ENCODE peak calls at places on chromosomes 2 and 18, in five cellular contexts. C is foreskin fibroblast, H is endothelial cell, T is astrocyte of the spinal cord, L is glutamatergic neuron. M is an unnamed sample.

GRCh38 chr2:57146951-57147350 is 899.7 kb upstream of the VRK2 start:
- DNase-seq in L (no peak), C (no peak), H (no peak), T (no peak), M (no peak)

GRCh38 chr2:241308267-241308666 is 7.2 kb downstream of the HDLBP start:
- DNase-seq in T (peak), L (no peak), C (peak), H (no peak), M (no peak)

GRCh38 chr18:13136689-13137040 is 81.9 kb upstream of the LDLRAD4 start:
- DNase-seq in H (no peak), T (peak), C (no peak), L (peak), M (no peak)

GRCh38 chr2:71474116-71474743 is 20.9 kb downstream of the DYSF start:
- DNase-seq in C (no peak), H (no peak), T (no peak), L (no peak), M (no peak)

GRCh38 chr2:173001664-173002604 is 73.7 kb upstream of the MAP3K20 start:
- DNase-seq in H (no peak), T (no peak), C (no peak), L (no peak), M (no peak)

GRCh38 chr18:58911241-58911640 is 46.6 kb downstream of the ZNF532 start:
- DNase-seq in T (no peak), C (peak), H (no peak), L (no peak), M (no peak)

GRCh38 chr2:174699993-174700766 is 64.1 kb downstream of the CHRNA1 start:
- DNase-seq in T (peak), L (no peak), C (peak), H (peak), M (no peak)

GRCh38 chr18:12391487-12392136 is 14.6 kb upstream of the AFG3L2 start:
- DNase-seq in L (peak), T (peak), C (peak), H (peak), M (peak)

GRCh38 chr18:10006261-10006903 is 92.6 kb downstream of the VAPA start:
- DNase-seq in C (peak), T (peak), H (no peak), L (peak), M (no peak)

GRCh38 chr2:69911985-69912563 is 2.8 kb upstream of the MXD1 start:
- DNase-seq in H (no peak), L (no peak), T (peak), C (peak), M (no peak)

GRCh38 chr18:23587220-23587642 is 925 bp upstream of the NPC1 start:
- DNase-seq in C (no peak), L (no peak), H (no peak), T (no peak), M (no peak)

GRCh38 chr18:57063601-57064000 is 83.3 kb upstream of the BOD1L2 start:
- DNase-seq in T (no peak), L (no peak), C (no peak), H (no peak), M (no peak)

GRCh38 chr2:40218679-40219078 is 233.2 kb downstream of the SLC8A1 start:
- DNase-seq in T (peak), L (no peak), H (no peak), C (peak), M (no peak)

GRCh38 chr2:151437630-151438029 is 27.9 kb downstream of the RIF1 start:
- DNase-seq in T (peak), L (no peak), C (peak), H (no peak), M (no peak)

GRCh38 chr2:141605163-141605562 is 525.7 kb downstream of the LRP1B start:
- DNase-seq in T (no peak), C (no peak), H (no peak), L (no peak), M (no peak)

GRCh38 chr2:200300650-200301314 is 5.7 kb upstream of the SPATS2L start:
- DNase-seq in H (no peak), T (peak), C (peak), L (no peak), M (no peak)

GRCh38 chr2:132884692-132885091 is 214.7 kb upstream of the LYPD1 start:
- DNase-seq in T (no peak), C (no peak), H (no peak), L (no peak), M (no peak)

GRCh38 chr2:73614997-73615396 is 27.2 kb downstream of the NAT8 start:
- DNase-seq in T (no peak), H (no peak), C (no peak), L (no peak), M (no peak)

GRCh38 chr2:65064728-65065552 is 8.7 kb downstream of the CEP68 start:
- DNase-seq in C (peak), T (peak), L (peak), H (no peak), M (no peak)

GRCh38 chr2:207334631-207335371 is 169.1 kb upstream of the KLF7 start:
- DNase-seq in T (peak), H (peak), C (peak), L (peak), M (no peak)

GRCh38 chr2:20381457-20381856 is 30.8 kb upstream of the PUM2 start:
- DNase-seq in L (no peak), C (peak), H (no peak), T (peak), M (no peak)

GRCh38 chr2:195850764-195851163 is 193.7 kb downstream of the SLC39A10 start:
- DNase-seq in L (no peak), H (no peak), T (no peak), C (no peak), M (no peak)

GRCh38 chr18:7877609-7878008 is 310.5 kb downstream of the PTPRM start:
- DNase-seq in H (no peak), C (peak), L (no peak), T (peak), M (no peak)

GRCh38 chr18:46360841-46361240 is 256.7 kb downstream of the HAUS1 start:
- DNase-seq in L (no peak), H (no peak), T (no peak), C (no peak), M (no peak)

GRCh38 chr2:83874066-83874465 is 585.0 kb downstream of the SUCLG1 start:
- DNase-seq in T (no peak), L (no peak), H (no peak), C (no peak), M (no peak)

GRCh38 chr2:181239400-181239799 is 217.8 kb upstream of the ITGA4 start:
- DNase-seq in L (no peak), T (no peak), H (no peak), C (no peak), M (no peak)

GRCh38 chr2:199261221-199261620 is 196.5 kb downstream of the SATB2 start:
- DNase-seq in L (no peak), H (no peak), C (peak), T (peak), M (no peak)

GRCh38 chr2:148674063-148675020 is 29.8 kb downstream of the EPC2 start:
- DNase-seq in T (no peak), H (peak), L (no peak), C (no peak), M (no peak)

GRCh38 chr2:17901246-17901645 is 22.8 kb downstream of the KCNS3 start:
- DNase-seq in T (no peak), H (no peak), C (peak), L (no peak), M (no peak)

GRCh38 chr2:46776687-46777327 is 138.8 kb downstream of the MCFD2 start:
- DNase-seq in H (peak), T (peak), L (peak), C (peak), M (no peak)

GRCh38 chr2:3651686-3652516 is 6.1 kb upstream of the ALLC start:
- DNase-seq in C (peak), T (peak), H (peak), L (peak), M (peak)

GRCh38 chr2:9102861-9103662 is 99.6 kb upstream of the MBOAT2 start:
- DNase-seq in T (no peak), H (no peak), C (peak), L (no peak), M (no peak)

GRCh38 chr18:6414723-6415362 is at the start of gene L3MBTL4:
- DNase-seq in C (peak), T (peak), H (peak), L (no peak), M (peak)

GRCh38 chr18:6413554-6414117 is 1.1 kb downstream of the L3MBTL4 start:
- DNase-seq in H (no peak), C (no peak), T (no peak), L (no peak), M (no peak)

GRCh38 chr18:6412933-6413472 is 1.7 kb downstream of the L3MBTL4 start:
- DNase-seq in T (no peak), C (peak), H (no peak), L (no peak), M (no peak)

GRCh38 chr18:6411367-6411766 is 3.3 kb downstream of the L3MBTL4 start:
- DNase-seq in T (no peak), H (no peak), C (no peak), L (no peak), M (no peak)

DNA sequence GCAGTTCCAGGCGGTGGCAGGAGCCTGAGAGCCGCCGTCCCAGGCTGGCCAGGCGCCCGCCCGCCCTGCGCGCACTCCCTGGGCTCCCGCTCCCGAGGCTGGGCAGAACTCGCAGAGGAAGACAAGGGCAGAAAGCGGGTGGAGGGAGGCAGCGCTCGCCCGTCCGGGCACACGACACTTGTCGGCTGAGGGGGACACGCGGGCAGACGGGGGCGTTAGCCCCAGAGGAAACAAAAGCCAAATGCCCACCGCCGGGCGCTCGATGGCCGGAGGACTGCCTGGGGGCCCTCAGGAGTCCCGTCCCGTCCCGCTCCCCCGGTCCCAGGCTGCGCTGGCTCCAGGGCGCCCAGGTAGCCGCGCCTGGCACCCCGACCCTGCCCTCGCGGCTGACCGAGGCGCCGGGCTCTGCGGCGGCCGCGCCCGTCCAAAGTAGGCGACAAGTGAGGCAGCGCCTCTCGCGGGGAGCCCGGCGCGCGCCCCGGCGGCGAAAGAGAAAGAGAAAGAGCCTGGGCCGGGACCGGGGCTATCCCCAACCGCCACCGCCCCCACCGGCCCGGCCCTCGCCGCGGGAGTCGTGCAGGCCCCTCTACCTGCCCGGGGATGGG is 491 bp downstream of the L3MBTL4 start:
- DNase-seq in C (peak), T (no peak), L (peak), H (peak), M (peak)
- TF ChIP-seq CTCF in C (no peak), T (no peak), L (no peak), H (no peak), M (peak)

GRCh38 chr2:10787176-10787968 is 25.2 kb downstream of the PDIA6 start:
- DNase-seq in T (no peak), H (peak), C (no peak), L (peak), M (no peak)
- TF ChIP-seq CTCF in T (peak), H (no peak), C (peak), L (no peak), M (peak)

DNA sequence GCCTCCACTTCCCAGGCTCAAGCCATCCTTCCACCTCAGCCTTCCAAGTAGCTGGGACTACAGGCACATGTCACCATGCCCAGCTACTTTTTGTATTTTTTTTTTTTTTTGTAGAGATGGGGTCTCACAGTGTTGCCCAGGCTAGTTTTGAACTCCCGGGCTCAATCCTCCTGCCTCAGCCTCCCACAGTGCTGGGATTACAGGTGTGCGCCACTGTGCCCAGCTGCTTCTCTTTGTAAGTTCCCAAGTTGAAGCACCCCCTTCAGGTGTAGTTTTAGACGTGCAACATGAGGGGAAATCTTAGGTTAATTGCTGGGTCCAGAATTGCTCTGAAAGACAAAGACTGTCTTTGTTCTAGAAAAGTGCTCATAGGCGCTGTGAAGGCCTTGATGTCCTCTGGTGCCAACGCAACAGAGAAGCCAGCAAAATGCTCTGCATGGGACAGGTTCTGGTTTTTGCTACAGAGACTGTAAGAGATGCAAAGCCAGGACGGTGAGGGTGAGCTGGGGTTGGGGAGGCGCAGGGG is 46.6 kb downstream of the RRM2 start:
- DNase-seq in T (no peak), L (no peak), H (no peak), C (no peak), M (no peak)
- TF ChIP-seq CTCF in T (no peak), L (no peak), H (no peak), C (no peak), M (no peak)

GRCh38 chr2:219002395-219003266 is 9.4 kb upstream of the CRYBA2 start:
- DNase-seq in T (no peak), H (peak), L (peak), C (peak), M (peak)
- TF ChIP-seq CTCF in T (peak), H (peak), L (peak), C (peak), M (peak)

GRCh38 chr2:30134582-30134981 is 12.2 kb upstream of the YPEL5 start:
- DNase-seq in H (no peak), C (no peak), L (no peak), T (no peak), M (no peak)
- TF ChIP-seq CTCF in H (no peak), C (no peak), L (no peak), T (no peak), M (no peak)

DNA sequence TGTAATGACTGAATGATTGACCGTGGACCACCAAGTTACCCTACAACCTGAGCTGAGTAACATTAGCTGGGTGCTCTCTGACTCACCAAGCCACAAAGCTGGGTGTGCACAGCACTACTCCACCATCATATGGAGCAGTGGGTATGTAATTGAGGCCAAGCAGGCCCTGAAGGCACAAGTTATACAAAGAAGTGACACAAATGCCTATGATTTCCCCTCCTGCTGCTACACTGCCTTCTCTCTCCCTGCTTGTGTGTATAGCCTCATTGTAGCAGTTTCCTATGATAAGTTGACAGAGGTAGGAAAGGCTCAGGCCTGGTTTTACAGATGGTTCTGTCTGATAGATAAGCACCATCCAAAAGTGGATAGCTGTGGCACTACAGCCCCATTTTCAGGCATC is 1327.2 kb upstream of the DDX18 start:
- DNase-seq in L (no peak), H (no peak), T (no peak), C (no peak), M (no peak)
- TF ChIP-seq CTCF in L (no peak), H (no peak), T (no peak), C (no peak), M (no peak)

GRCh38 chr2:112275887-112276773 is 733 bp downstream of the ZC3H6 start:
- DNase-seq in C (peak), T (peak), H (peak), L (peak), M (peak)

GRCh38 chr2:112273349-112273748 is 2.0 kb upstream of the ZC3H6 start:
- DNase-seq in H (no peak), C (no peak), T (no peak), L (no peak), M (no peak)

GRCh38 chr2:112277591-112278220 is 2.3 kb downstream of the ZC3H6 start:
- DNase-seq in H (no peak), T (no peak), L (no peak), C (no peak), M (no peak)

GRCh38 chr2:112276954-112277353 is 1.6 kb downstream of the ZC3H6 start:
- DNase-seq in T (no peak), H (no peak), C (no peak), L (no peak), M (no peak)

DNA sequence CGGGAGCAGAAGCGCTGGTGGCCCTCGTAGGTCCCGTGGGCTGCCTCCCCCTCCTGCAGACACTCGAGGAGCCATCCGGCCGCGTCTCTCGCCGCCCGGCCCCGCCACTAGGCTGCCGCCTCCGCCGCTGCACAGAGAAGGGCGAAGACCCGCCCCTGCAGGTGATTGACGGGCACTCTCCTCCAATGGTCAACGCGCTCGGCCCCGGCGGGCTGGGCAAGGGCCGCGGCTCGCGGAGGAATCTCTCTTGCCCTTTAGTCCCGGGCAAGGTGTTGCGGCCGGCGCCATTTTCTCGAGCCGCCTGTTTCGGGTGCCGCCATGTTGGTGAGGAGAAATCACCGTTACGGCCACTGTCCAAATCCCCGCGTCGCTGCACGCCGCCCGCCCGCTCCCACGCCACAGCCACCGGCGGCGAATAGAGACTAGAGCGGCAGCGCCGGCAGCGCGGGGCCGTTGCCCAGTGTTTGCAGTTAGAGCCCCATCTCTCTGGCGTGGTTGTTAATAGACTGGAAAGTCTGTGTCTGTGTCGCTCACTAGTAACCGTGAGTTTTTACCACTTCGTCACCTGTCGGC is at the start of gene ZC3H6:
- DNase-seq in H (peak), C (peak), T (peak), L (peak), M (peak)
- TF ChIP-seq CTCF in H (no peak), C (no peak), T (peak), L (peak), M (no peak)

DNA sequence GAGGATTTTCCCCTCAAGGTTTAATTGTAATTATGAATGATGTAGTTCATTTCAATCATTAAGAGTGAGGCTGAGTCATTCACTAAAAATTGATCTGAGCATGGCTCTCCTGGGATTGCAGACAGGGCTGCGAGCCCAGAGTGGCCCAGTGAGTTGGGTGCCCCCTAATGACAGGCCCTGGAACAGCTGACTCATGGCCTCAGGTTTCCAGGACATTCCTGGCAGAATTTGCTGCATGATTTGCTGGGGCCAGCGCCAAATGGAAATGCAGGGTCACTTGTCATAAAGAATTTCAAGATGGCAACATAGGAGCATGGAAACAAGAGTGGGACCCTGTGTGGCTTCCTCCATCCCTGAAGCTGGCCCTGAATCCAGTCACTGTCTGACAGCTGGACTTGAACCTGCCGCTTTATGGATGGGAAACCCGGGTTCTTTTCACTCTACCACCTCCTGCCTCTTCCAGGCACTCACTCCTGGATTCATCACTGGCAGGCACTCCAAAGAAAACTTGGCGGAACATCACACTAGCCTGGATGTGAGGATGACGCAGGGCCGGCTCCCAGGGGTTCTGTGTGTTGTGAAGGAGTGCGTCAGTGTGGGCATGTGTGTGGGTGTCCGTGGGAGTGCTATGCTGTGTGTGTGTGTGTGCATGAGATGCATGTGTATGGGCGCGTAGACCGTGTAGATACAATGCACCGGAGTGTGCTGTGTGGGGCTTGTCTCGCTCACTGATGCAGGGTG is 15.2 kb downstream of the OTOF start:
- DNase-seq in C (peak), T (peak), L (peak), H (peak), M (no peak)
- TF ChIP-seq CTCF in C (peak), T (peak), L (peak), H (peak), M (peak)

GRCh38 chr2:60295591-60295962 is 257.9 kb downstream of the BCL11A start:
- DNase-seq in L (no peak), C (no peak), T (no peak), H (no peak), M (no peak)
- TF ChIP-seq CTCF in L (no peak), C (no peak), T (no peak), H (no peak), M (no peak)

GRCh38 chr18:76822510-76823165 is at the start of gene ZNF236:
- DNase-seq in C (peak), T (peak), H (peak), L (peak), M (peak)
- TF ChIP-seq CTCF in C (no peak), T (no peak), H (no peak), L (no peak), M (no peak)